ENCODE peak calls at places on chromosomes 2 and 18, in nine cellular contexts. E is psoas muscle, O is MM.1S, Z is colonic mucosa, N is lung, Y is DND-41, H is PC-3, K is left lung, C is neural progenitor cell. A is an unnamed sample.

GRCh38 chr2:101921319-101921960 is 70.3 kb upstream of the IL1R2 start:
- DNase-seq in Z (no peak), E (no peak), H (no peak), C (no peak), N (no peak), Y (no peak), K (no peak), O (no peak), A (no peak)

GRCh38 chr2:168350380-168350779 is 103.0 kb upstream of the STK39 start:
- DNase-seq in N (no peak), H (no peak), O (no peak), E (no peak), Z (peak; percentile 51), K (no peak), Y (no peak), C (no peak), A (no peak)

GRCh38 chr18:48328473-48329205 is 80.5 kb downstream of the ZBTB7C start:
- DNase-seq in E (no peak), Z (no peak), C (no peak), H (peak; percentile 6), N (no peak), O (no peak), K (no peak), Y (no peak), A (no peak)

GRCh38 chr2:235394278-235394828 is 99.5 kb upstream of the AGAP1 start:
- DNase-seq in O (no peak), E (no peak), Z (no peak), K (no peak), C (no peak), Y (no peak), N (no peak), H (peak; percentile 94), A (no peak)

GRCh38 chr2:43302311-43303051 is 76.1 kb upstream of the ZFP36L2 start:
- DNase-seq in Z (no peak), O (no peak), N (no peak), Y (no peak), C (no peak), E (no peak), K (no peak), H (no peak), A (no peak)

GRCh38 chr2:102442967-102443828 is 20.2 kb downstream of the IL18RAP start:
- DNase-seq in O (peak; percentile 65), E (no peak), K (no peak), N (no peak), C (peak; percentile 40), H (peak; percentile 72), Z (peak; percentile 34), Y (peak; percentile 17), A (no peak)

GRCh38 chr2:233404227-233404626 is 49.9 kb downstream of the DGKD start:
- DNase-seq in N (no peak), E (no peak), Y (peak; percentile 38), H (peak; percentile 77), O (peak; percentile 57), C (peak; percentile 48), Z (peak; percentile 85), K (no peak), A (no peak)

GRCh38 chr2:23285076-23285795 is 99.7 kb upstream of the KLHL29 start:
- DNase-seq in C (no peak), Z (no peak), H (no peak), O (no peak), K (no peak), E (no peak), Y (no peak), N (no peak), A (no peak)

GRCh38 chr18:11872479-11873136 is 21.4 kb downstream of the CHMP1B start:
- DNase-seq in E (no peak), C (peak; percentile 52), H (peak; percentile 74), N (no peak), Z (no peak), O (no peak), Y (no peak), K (no peak), A (no peak)

GRCh38 chr2:231222318-231223000 is 24.0 kb downstream of the ARMC9 start:
- DNase-seq in Y (no peak), Z (no peak), H (no peak), E (no peak), O (peak; percentile 76), C (no peak), K (no peak), N (no peak), A (no peak)

GRCh38 chr2:130252880-130253645 is 54.8 kb upstream of the TUBA3E start:
- DNase-seq in K (peak; percentile 70), N (no peak), O (no peak), H (no peak), E (no peak), C (no peak), Z (peak; percentile 82), Y (no peak), A (no peak)

GRCh38 chr2:108787209-108787558 is 613 bp downstream of the CCDC138 start:
- DNase-seq in O (no peak), K (no peak), Z (no peak), C (no peak), E (no peak), N (no peak), H (no peak), Y (no peak), A (no peak)

GRCh38 chr2:113876503-113877387 is 13.1 kb upstream of the ACTR3 start:
- DNase-seq in Y (peak; percentile 90), K (no peak), E (no peak), H (peak; percentile 99), O (no peak), C (no peak), N (peak; percentile 48), Z (peak; percentile 84), A (no peak)

GRCh38 chr2:241063587-241063986 is 38.5 kb downstream of the MTERF4 start:
- DNase-seq in E (no peak), Z (peak; percentile 16), C (no peak), H (no peak), Y (no peak), N (peak; percentile 28), K (peak; percentile 70), O (peak; percentile 8), A (peak; percentile 5)

GRCh38 chr2:159366538-159366937 is 80.0 kb upstream of the WDSUB1 start:
- DNase-seq in Z (no peak), C (no peak), E (no peak), N (no peak), K (no peak), Y (no peak), O (no peak), H (no peak), A (no peak)

GRCh38 chr2:7919510-7919909 is 762.3 kb upstream of the ID2 start:
- DNase-seq in Y (peak; percentile 40), C (no peak), H (no peak), Z (no peak), E (no peak), N (no peak), K (no peak), O (no peak), A (no peak)

GRCh38 chr18:63320690-63321265 is 1.2 kb upstream of the BCL2 start:
- DNase-seq in Z (peak; percentile 73), N (peak; percentile 35), O (peak; percentile 53), K (peak; percentile 80), H (peak; percentile 40), E (peak; percentile 61), Y (peak; percentile 62), C (peak; percentile 42), A (peak; percentile 48)
- H3K27ac ChIP-seq in Z (no peak overlapping the region), N (peak overlapping the region; percentile 75), O (peak overlapping the region; percentile 75), K (no peak overlapping the region), H (no peak overlapping the region), E (peak overlapping the region; percentile 87), Y (peak overlapping the region; percentile 90), C (no peak overlapping the region), A (peak overlapping the region; percentile 53)

DNA sequence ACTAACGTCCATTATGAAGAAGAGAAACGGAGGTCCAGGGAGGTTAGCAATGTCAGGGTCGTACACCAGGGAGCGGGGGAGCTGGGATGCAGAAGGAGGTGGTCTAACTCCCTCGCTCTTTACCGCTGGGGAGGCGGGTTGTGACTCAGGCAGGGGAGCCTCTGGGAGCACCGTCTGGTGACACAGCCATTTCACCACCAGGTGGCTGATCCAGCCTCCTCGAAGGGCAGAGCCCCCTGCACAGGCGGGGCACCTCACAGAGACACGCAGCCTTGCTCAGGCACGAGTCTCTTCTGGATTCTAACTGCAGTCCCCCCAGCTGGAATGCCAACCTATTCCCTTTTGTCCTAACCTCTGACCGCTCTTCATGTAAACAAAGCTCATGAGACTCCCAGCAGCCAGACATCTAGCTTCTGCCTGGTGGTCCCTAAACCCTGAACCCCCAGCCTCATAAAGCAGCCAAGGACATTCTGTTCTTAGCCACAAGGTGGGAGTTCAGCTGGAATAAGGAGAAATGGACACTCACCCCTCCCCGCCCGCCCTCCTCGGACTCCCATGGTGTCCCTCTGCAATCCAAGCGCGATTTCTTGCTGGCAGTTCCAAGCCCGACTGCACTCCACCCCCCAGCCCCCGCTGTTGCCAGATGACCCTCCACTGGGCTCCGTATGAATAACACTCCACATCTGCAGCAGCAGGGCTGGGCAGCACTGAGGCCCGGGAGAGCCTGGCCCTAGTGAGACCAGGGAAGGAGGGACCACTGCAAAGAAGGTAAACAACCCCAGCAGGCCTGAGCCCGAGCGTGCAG is 84.4 kb downstream of the TNS1 start:
- DNase-seq in Y (no peak), H (peak; percentile 33), E (peak; percentile 70), N (no peak), K (peak; percentile 81), C (peak; percentile 55), O (no peak), Z (no peak), A (no peak)
- TF ChIP-seq CTCF in Y (peak; percentile 17), H (peak; percentile 49), E (peak; percentile 17), N (no peak), K (no peak), C (peak; percentile 36), O (no peak), Z (no peak), A (peak; percentile 25)

DNA sequence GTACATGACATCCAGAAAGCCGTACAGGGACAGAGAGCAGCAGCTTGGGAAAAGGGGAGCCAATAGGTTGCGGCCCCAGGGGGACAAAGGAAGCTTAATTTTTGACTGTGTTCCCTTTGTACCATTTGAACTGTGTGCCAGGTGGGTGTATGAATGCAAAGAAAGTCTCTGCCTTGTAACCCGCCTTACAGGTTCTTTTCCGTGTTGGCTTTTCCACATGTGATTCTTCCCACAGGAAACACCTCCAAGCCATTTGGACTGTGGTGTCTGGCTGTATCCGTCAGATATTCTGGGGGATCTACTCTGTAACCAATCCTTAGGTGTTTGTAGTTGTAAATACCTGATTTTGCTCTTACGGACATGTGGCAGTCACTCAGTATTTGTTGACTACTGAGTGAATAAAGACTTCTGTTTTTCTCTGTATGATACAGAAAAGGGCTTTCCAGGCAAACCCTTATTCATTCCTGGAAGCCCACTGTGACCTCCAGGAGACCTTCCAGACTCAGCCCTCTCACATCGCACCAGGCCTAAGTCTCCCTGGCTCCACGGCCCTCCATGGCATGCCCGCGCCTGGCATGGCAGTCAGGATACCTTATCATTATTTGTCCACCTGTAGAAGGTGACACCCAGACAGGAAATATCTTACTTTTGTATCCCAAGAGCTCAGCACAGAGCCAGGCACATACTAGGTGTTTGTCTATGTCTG is 1.2 kb downstream of the LRRFIP1 start:
- DNase-seq in N (no peak), H (no peak), K (no peak), O (no peak), Y (no peak), Z (no peak), C (no peak), E (no peak), A (no peak)
- H3K4me3 ChIP-seq in N (no peak overlapping the region), H (peak overlapping the region; percentile 84), K (no peak overlapping the region), O (no peak overlapping the region), Y (no peak overlapping the region), Z (peak overlapping the region; percentile 53), C (peak overlapping the region; percentile 67), E (peak overlapping the region; percentile 80), A (peak overlapping the region; percentile 60)

DNA sequence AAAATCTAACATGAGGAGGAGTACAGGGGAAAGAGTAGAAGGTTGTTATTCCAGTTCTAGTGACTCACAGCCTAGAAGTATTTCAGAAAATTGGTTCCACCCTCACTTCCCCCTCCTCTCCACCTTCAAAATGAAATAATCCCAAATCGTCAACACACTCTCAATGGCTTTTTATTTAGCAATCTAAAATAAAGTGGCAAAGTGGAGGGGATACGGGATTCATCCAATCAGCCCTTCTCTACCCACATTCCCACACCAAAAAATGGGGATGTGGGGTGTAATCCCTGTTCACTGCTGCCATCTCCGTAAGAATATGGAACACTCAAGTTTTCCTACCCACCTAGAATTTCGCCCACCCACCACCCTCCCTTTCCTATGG is 987 bp downstream of the NCKAP1 start:
- DNase-seq in O (no peak), C (no peak), H (peak; percentile 72), N (no peak), K (no peak), E (no peak), Z (no peak), Y (no peak), A (no peak)
- H3K27ac ChIP-seq in O (no peak overlapping the region), C (peak overlapping the region; percentile 99), H (peak overlapping the region; percentile 78), N (peak overlapping the region; percentile 100), K (peak overlapping the region; percentile 99), E (peak overlapping the region; percentile 99), Z (peak overlapping the region; percentile 96), Y (no peak overlapping the region), A (peak overlapping the region; percentile 98)

A was measured in dorsolateral prefrontal cortex.